ENCODE peak calls at places on chromosome X, in eight cellular contexts. One of them, this sample, is unnamed.

GRCh38 chrX:8913665-8914409 is 112.7 kb upstream of the FAM9A start:
- DNase-seq in mesenchymal stem cell: peak
- DNase-seq in foreskin fibroblast: peak
- DNase-seq in psoas muscle: no peak
- DNase-seq in tibial artery: no peak
- DNase-seq in esophagus squamous epithelium: no peak
- DNase-seq in left ventricle myocardium inferior: peak
- DNase-seq in upper lobe of right lung: no peak
- DNase-seq in this sample: peak

GRCh38 chrX:134969726-134970125 is 21.1 kb upstream of the SMIM10 start:
- DNase-seq in psoas muscle: no peak
- DNase-seq in left ventricle myocardium inferior: no peak
- DNase-seq in foreskin fibroblast: peak
- DNase-seq in tibial artery: no peak
- DNase-seq in esophagus squamous epithelium: no peak
- DNase-seq in upper lobe of right lung: no peak
- DNase-seq in mesenchymal stem cell: no peak
- DNase-seq in this sample: no peak

GRCh38 chrX:9341305-9342201 is 123.3 kb upstream of the TBL1X start:
- DNase-seq in upper lobe of right lung: peak
- DNase-seq in mesenchymal stem cell: peak
- DNase-seq in esophagus squamous epithelium: peak
- DNase-seq in foreskin fibroblast: peak
- DNase-seq in psoas muscle: peak
- DNase-seq in tibial artery: peak
- DNase-seq in left ventricle myocardium inferior: peak
- DNase-seq in this sample: no peak

GRCh38 chrX:155857561-155857960 is 23.6 kb upstream of the VAMP7 start:
- DNase-seq in upper lobe of right lung: no peak
- DNase-seq in tibial artery: no peak
- DNase-seq in psoas muscle: no peak
- DNase-seq in foreskin fibroblast: peak
- DNase-seq in left ventricle myocardium inferior: no peak
- DNase-seq in esophagus squamous epithelium: no peak
- DNase-seq in mesenchymal stem cell: no peak
- DNase-seq in this sample: peak

GRCh38 chrX:132390817-132391216 is 98.0 kb downstream of the MBNL3 start:
- DNase-seq in tibial artery: no peak
- DNase-seq in foreskin fibroblast: no peak
- DNase-seq in mesenchymal stem cell: no peak
- DNase-seq in left ventricle myocardium inferior: no peak
- DNase-seq in upper lobe of right lung: no peak
- DNase-seq in psoas muscle: no peak
- DNase-seq in esophagus squamous epithelium: no peak
- DNase-seq in this sample: no peak

GRCh38 chrX:154040307-154040756 is 20.6 kb upstream of the IRAK1 start:
- DNase-seq in esophagus squamous epithelium: no peak
- DNase-seq in left ventricle myocardium inferior: no peak
- DNase-seq in upper lobe of right lung: no peak
- DNase-seq in tibial artery: no peak
- DNase-seq in psoas muscle: no peak
- DNase-seq in mesenchymal stem cell: peak
- DNase-seq in foreskin fibroblast: peak
- DNase-seq in this sample: peak

GRCh38 chrX:39519566-39520301 is 578.0 kb downstream of the BCOR start:
- DNase-seq in foreskin fibroblast: no peak
- DNase-seq in psoas muscle: peak
- DNase-seq in upper lobe of right lung: no peak
- DNase-seq in tibial artery: no peak
- DNase-seq in esophagus squamous epithelium: no peak
- DNase-seq in left ventricle myocardium inferior: peak
- DNase-seq in mesenchymal stem cell: no peak
- DNase-seq in this sample: no peak

GRCh38 chrX:113741744-113742143 is 842.1 kb upstream of the HTR2C start:
- DNase-seq in upper lobe of right lung: no peak
- DNase-seq in left ventricle myocardium inferior: no peak
- DNase-seq in psoas muscle: no peak
- DNase-seq in esophagus squamous epithelium: no peak
- DNase-seq in foreskin fibroblast: no peak
- DNase-seq in mesenchymal stem cell: peak
- DNase-seq in tibial artery: no peak
- DNase-seq in this sample: peak

DNA sequence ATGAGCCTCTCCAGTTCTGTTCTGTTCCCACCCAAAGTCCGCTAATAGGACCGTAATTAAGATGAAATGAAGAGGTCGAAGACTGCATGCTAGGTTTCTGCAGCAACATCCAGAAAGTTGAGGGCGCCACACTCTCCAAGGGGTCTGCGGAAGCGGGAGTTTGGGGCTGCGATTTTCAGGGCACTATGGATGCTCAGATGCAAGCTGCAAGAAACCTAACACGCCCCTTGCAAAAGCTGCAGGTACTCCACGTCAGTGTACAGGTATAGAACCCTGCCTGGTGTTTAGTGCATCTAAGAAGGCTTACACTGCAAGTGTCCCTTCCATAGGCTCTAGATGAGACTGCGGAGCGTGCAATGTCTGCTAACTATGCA is 61.4 kb downstream of the RHOXF2B start:
- DNase-seq in mesenchymal stem cell: no peak
- DNase-seq in foreskin fibroblast: no peak
- DNase-seq in upper lobe of right lung: no peak
- DNase-seq in left ventricle myocardium inferior: no peak
- DNase-seq in psoas muscle: no peak
- DNase-seq in tibial artery: no peak
- DNase-seq in esophagus squamous epithelium: no peak
- DNase-seq in this sample: no peak
- H3K4me3 ChIP-seq in mesenchymal stem cell: no peak
- H3K4me3 ChIP-seq in foreskin fibroblast: no peak
- H3K4me3 ChIP-seq in upper lobe of right lung: peak
- H3K4me3 ChIP-seq in left ventricle myocardium inferior: peak
- H3K4me3 ChIP-seq in psoas muscle: peak
- H3K4me3 ChIP-seq in tibial artery: no peak
- H3K4me3 ChIP-seq in esophagus squamous epithelium: peak
- H3K4me3 ChIP-seq in this sample: no peak

DNA sequence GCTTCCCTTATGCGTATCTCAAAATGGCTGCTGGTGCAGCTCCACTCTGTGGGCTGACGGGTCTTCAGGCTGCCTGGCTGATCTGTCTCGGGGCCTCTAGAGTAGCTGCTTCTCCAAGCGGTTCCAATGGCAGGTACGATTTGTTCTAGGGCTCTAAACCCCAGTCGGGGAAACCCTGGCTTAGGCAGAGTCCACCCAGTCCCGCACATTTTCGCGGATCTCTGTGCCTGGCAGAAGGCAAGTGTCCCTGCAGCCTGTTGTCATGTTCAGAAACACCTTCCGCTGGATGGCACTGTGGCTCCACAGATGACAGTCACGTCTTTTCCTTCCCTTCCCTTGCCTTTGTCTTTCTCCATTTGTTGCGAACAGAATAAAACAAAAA is 54.4 kb downstream of the NBDY start:
- DNase-seq in tibial artery: no peak
- DNase-seq in foreskin fibroblast: no peak
- DNase-seq in left ventricle myocardium inferior: no peak
- DNase-seq in psoas muscle: peak
- DNase-seq in mesenchymal stem cell: no peak
- DNase-seq in esophagus squamous epithelium: no peak
- DNase-seq in upper lobe of right lung: no peak
- DNase-seq in this sample: no peak
- H3K4me3 ChIP-seq in tibial artery: no peak
- H3K4me3 ChIP-seq in foreskin fibroblast: no peak
- H3K4me3 ChIP-seq in left ventricle myocardium inferior: no peak
- H3K4me3 ChIP-seq in psoas muscle: peak
- H3K4me3 ChIP-seq in mesenchymal stem cell: no peak
- H3K4me3 ChIP-seq in esophagus squamous epithelium: peak
- H3K4me3 ChIP-seq in upper lobe of right lung: no peak
- H3K4me3 ChIP-seq in this sample: no peak

GRCh38 chrX:129653181-129653984 is 1.4 kb downstream of the APLN start:
- DNase-seq in esophagus squamous epithelium: no peak
- DNase-seq in foreskin fibroblast: no peak
- DNase-seq in psoas muscle: peak
- DNase-seq in mesenchymal stem cell: no peak
- DNase-seq in tibial artery: peak
- DNase-seq in left ventricle myocardium inferior: peak
- DNase-seq in upper lobe of right lung: no peak
- DNase-seq in this sample: no peak

GRCh38 chrX:129655547-129656248 is 942 bp upstream of the APLN start:
- DNase-seq in esophagus squamous epithelium: no peak
- DNase-seq in left ventricle myocardium inferior: no peak
- DNase-seq in mesenchymal stem cell: peak
- DNase-seq in upper lobe of right lung: no peak
- DNase-seq in psoas muscle: no peak
- DNase-seq in foreskin fibroblast: peak
- DNase-seq in tibial artery: no peak
- DNase-seq in this sample: peak

GRCh38 chrX:129652565-129653169 is 2.1 kb downstream of the APLN start:
- DNase-seq in foreskin fibroblast: no peak
- DNase-seq in left ventricle myocardium inferior: no peak
- DNase-seq in esophagus squamous epithelium: no peak
- DNase-seq in mesenchymal stem cell: no peak
- DNase-seq in tibial artery: no peak
- DNase-seq in upper lobe of right lung: no peak
- DNase-seq in psoas muscle: no peak
- DNase-seq in this sample: no peak

GRCh38 chrX:129654652-129655546 is at the start of gene APLN:
- DNase-seq in upper lobe of right lung: peak
- DNase-seq in left ventricle myocardium inferior: peak
- DNase-seq in mesenchymal stem cell: peak
- DNase-seq in psoas muscle: peak
- DNase-seq in foreskin fibroblast: peak
- DNase-seq in esophagus squamous epithelium: no peak
- DNase-seq in tibial artery: peak
- DNase-seq in this sample: peak

DNA sequence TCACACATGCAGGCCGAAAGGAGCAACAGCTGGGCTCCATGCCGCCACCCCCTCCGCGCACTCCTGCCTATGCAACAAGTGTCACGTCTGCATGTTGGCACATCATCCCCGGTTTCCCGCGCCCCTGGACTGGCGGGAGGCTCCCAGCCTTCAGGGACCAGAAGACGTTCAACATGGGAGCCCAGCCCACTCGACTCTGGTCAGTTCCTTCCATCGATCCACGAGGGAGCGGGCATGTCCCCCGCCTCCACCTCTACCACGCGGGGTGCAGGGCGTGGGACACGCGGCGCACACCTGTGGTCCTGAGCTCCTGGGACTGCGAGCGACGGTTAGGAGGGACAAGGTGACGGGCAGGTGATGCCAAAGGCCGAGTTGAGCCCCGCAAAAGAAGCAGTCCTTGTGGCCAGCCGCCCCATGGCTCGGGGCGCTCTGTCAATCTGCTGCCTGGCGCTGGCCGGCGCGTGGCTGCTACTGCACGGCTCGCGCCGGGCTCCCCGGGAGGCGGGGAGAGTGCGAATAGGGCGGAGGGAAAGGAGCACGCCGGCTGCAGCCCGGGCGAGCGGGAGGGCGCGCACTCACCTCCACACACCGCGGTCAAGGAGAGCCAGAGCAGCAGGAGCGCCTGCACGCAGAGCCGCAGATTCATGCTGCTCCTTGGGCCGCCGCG is 638 bp downstream of the APLN start:
- DNase-seq in esophagus squamous epithelium: no peak
- DNase-seq in mesenchymal stem cell: peak
- DNase-seq in upper lobe of right lung: no peak
- DNase-seq in tibial artery: peak
- DNase-seq in left ventricle myocardium inferior: peak
- DNase-seq in psoas muscle: no peak
- DNase-seq in foreskin fibroblast: no peak
- DNase-seq in this sample: no peak
- H3K4me3 ChIP-seq in esophagus squamous epithelium: peak
- H3K4me3 ChIP-seq in mesenchymal stem cell: peak
- H3K4me3 ChIP-seq in upper lobe of right lung: peak
- H3K4me3 ChIP-seq in tibial artery: peak
- H3K4me3 ChIP-seq in left ventricle myocardium inferior: peak
- H3K4me3 ChIP-seq in psoas muscle: peak
- H3K4me3 ChIP-seq in foreskin fibroblast: peak
- H3K4me3 ChIP-seq in this sample: peak

GRCh38 chrX:49061490-49061889 is 2.7 kb downstream of the CCDC120 start:
- DNase-seq in tibial artery: no peak
- DNase-seq in upper lobe of right lung: no peak
- DNase-seq in left ventricle myocardium inferior: no peak
- DNase-seq in esophagus squamous epithelium: no peak
- DNase-seq in psoas muscle: no peak
- DNase-seq in foreskin fibroblast: no peak
- DNase-seq in mesenchymal stem cell: no peak
- DNase-seq in this sample: no peak

GRCh38 chrX:49058794-49059193 is at the start of gene CCDC120:
- DNase-seq in esophagus squamous epithelium: no peak
- DNase-seq in tibial artery: no peak
- DNase-seq in left ventricle myocardium inferior: no peak
- DNase-seq in foreskin fibroblast: no peak
- DNase-seq in mesenchymal stem cell: no peak
- DNase-seq in upper lobe of right lung: peak
- DNase-seq in psoas muscle: no peak
- DNase-seq in this sample: peak

GRCh38 chrX:49061916-49062315 is 3.1 kb downstream of the CCDC120 start:
- DNase-seq in mesenchymal stem cell: no peak
- DNase-seq in psoas muscle: no peak
- DNase-seq in esophagus squamous epithelium: no peak
- DNase-seq in foreskin fibroblast: no peak
- DNase-seq in tibial artery: no peak
- DNase-seq in left ventricle myocardium inferior: no peak
- DNase-seq in upper lobe of right lung: no peak
- DNase-seq in this sample: no peak

GRCh38 chrX:49060914-49061313 is 2.1 kb downstream of the CCDC120 start:
- DNase-seq in foreskin fibroblast: no peak
- DNase-seq in esophagus squamous epithelium: no peak
- DNase-seq in mesenchymal stem cell: no peak
- DNase-seq in left ventricle myocardium inferior: no peak
- DNase-seq in tibial artery: no peak
- DNase-seq in upper lobe of right lung: no peak
- DNase-seq in psoas muscle: no peak
- DNase-seq in this sample: no peak

DNA sequence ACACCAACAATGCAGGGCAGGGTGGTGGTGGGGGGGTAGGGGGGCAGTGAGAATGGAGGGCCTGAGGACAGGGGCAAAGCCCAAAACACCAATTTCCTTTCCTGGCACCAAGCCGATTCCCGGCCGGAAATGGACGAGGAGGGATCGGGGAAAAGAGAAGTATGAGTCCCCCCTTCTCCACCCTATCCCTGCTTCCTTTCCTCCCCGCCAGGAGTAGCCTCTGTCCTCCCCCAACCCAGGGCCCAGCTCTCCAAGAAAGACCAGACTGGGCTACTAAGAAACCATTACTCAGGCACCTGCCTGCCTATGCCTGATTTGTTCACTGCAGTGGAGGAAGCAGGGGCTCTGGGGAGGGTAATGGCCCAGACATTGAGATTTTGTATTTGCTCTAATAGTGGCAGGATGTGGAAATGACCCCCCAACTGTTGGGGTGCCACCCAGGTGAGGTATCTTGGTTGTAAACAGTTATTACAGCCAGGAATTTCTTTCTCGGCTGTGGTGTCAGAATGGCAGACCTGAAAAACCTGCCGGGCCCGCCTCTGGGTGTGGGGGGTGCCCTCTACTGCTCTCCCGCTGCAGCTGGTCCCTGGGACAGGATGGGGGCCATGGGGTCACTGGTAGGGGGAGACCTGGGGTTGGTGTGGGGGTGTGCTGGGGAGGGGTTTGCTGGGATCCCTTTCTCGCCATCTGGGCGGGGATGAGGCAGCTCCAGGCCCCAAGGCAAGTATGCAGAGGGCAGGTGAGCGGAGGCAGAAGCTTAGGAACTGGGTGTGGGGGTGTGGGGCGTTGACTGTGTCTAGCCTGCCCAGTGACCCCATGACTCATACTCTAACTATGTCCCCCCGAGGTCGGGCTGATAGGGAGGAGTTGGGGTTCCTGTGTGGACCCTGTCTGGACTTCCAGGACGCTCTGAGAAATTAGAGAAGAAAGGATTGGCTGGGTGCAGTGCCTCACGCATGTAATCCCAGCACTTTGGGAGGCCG is 701 bp downstream of the CCDC120 start:
- DNase-seq in psoas muscle: no peak
- DNase-seq in foreskin fibroblast: no peak
- DNase-seq in upper lobe of right lung: no peak
- DNase-seq in mesenchymal stem cell: no peak
- DNase-seq in left ventricle myocardium inferior: no peak
- DNase-seq in tibial artery: no peak
- DNase-seq in esophagus squamous epithelium: no peak
- DNase-seq in this sample: peak
- H3K4me3 ChIP-seq in psoas muscle: no peak
- H3K4me3 ChIP-seq in foreskin fibroblast: no peak
- H3K4me3 ChIP-seq in upper lobe of right lung: peak
- H3K4me3 ChIP-seq in mesenchymal stem cell: no peak
- H3K4me3 ChIP-seq in left ventricle myocardium inferior: no peak
- H3K4me3 ChIP-seq in tibial artery: no peak
- H3K4me3 ChIP-seq in esophagus squamous epithelium: peak
- H3K4me3 ChIP-seq in this sample: peak